ENCODE peak calls at places on chromosomes 4 and X, in eight cellular contexts. One of them, this sample, is unnamed.

GRCh38 chr4:4216668-4217067 is 10.1 kb downstream of the OTOP1 start:
- DNase-seq in ACHN: peak
- DNase-seq in GM18507: no peak
- DNase-seq in GM23338: peak
- DNase-seq in hepatic stellate cell: peak
- DNase-seq in left ventricle myocardium superior: no peak
- DNase-seq in T-helper 2 cell: no peak
- DNase-seq in T-helper 9 cell: no peak
- DNase-seq in this sample: no peak

GRCh38 chr4:165505991-165506779 is 127.4 kb downstream of the CPE start:
- DNase-seq in ACHN: no peak
- DNase-seq in GM18507: no peak
- DNase-seq in GM23338: no peak
- DNase-seq in hepatic stellate cell: no peak
- DNase-seq in left ventricle myocardium superior: no peak
- DNase-seq in T-helper 2 cell: no peak
- DNase-seq in T-helper 9 cell: no peak
- DNase-seq in this sample: no peak

GRCh38 chr4:3257125-3257690 is 8.2 kb downstream of the MSANTD1 start:
- DNase-seq in ACHN: no peak
- DNase-seq in GM18507: no peak
- DNase-seq in GM23338: no peak
- DNase-seq in hepatic stellate cell: no peak
- DNase-seq in left ventricle myocardium superior: no peak
- DNase-seq in T-helper 2 cell: no peak
- DNase-seq in T-helper 9 cell: no peak
- DNase-seq in this sample: no peak

GRCh38 chrX:10393899-10394298 is 226.5 kb downstream of the MID1 start:
- DNase-seq in ACHN: no peak
- DNase-seq in GM18507: no peak
- DNase-seq in GM23338: no peak
- DNase-seq in hepatic stellate cell: no peak
- DNase-seq in left ventricle myocardium superior: no peak
- DNase-seq in T-helper 2 cell: no peak
- DNase-seq in T-helper 9 cell: no peak
- DNase-seq in this sample: no peak

GRCh38 chrX:154082396-154083133 is 15.0 kb downstream of the MECP2 start:
- DNase-seq in ACHN: no peak
- DNase-seq in GM18507: no peak
- DNase-seq in GM23338: no peak
- DNase-seq in hepatic stellate cell: peak
- DNase-seq in left ventricle myocardium superior: no peak
- DNase-seq in T-helper 2 cell: no peak
- DNase-seq in T-helper 9 cell: no peak
- DNase-seq in this sample: no peak

GRCh38 chr4:151231915-151232595 is 44.9 kb upstream of the PRSS48 start:
- DNase-seq in ACHN: no peak
- DNase-seq in GM18507: no peak
- DNase-seq in GM23338: no peak
- DNase-seq in hepatic stellate cell: no peak
- DNase-seq in left ventricle myocardium superior: no peak
- DNase-seq in T-helper 2 cell: no peak
- DNase-seq in T-helper 9 cell: no peak
- DNase-seq in this sample: no peak

GRCh38 chrX:152897216-152898144 is at the start of gene ZNF185:
- DNase-seq in ACHN: peak
- DNase-seq in GM18507: no peak
- DNase-seq in GM23338: peak
- DNase-seq in hepatic stellate cell: no peak
- DNase-seq in left ventricle myocardium superior: peak
- DNase-seq in T-helper 2 cell: no peak
- DNase-seq in T-helper 9 cell: no peak
- DNase-seq in this sample: no peak

GRCh38 chr4:159674241-159674640 is 571.4 kb downstream of the RAPGEF2 start:
- DNase-seq in ACHN: no peak
- DNase-seq in GM18507: no peak
- DNase-seq in GM23338: no peak
- DNase-seq in hepatic stellate cell: no peak
- DNase-seq in left ventricle myocardium superior: no peak
- DNase-seq in T-helper 2 cell: no peak
- DNase-seq in T-helper 9 cell: no peak
- DNase-seq in this sample: no peak

GRCh38 chr4:109472343-109472761 is 38.7 kb downstream of the SEC24B start:
- DNase-seq in ACHN: peak
- DNase-seq in GM18507: no peak
- DNase-seq in GM23338: no peak
- DNase-seq in hepatic stellate cell: peak
- DNase-seq in left ventricle myocardium superior: no peak
- DNase-seq in T-helper 2 cell: no peak
- DNase-seq in T-helper 9 cell: no peak
- DNase-seq in this sample: no peak

GRCh38 chr4:183354213-183354612 is 32.0 kb upstream of the CLDN24 start:
- DNase-seq in ACHN: no peak
- DNase-seq in GM18507: no peak
- DNase-seq in GM23338: no peak
- DNase-seq in hepatic stellate cell: no peak
- DNase-seq in left ventricle myocardium superior: no peak
- DNase-seq in T-helper 2 cell: no peak
- DNase-seq in T-helper 9 cell: no peak
- DNase-seq in this sample: no peak

GRCh38 chr4:85489273-85489672 is 14.3 kb downstream of the ARHGAP24 start:
- DNase-seq in ACHN: no peak
- DNase-seq in GM18507: no peak
- DNase-seq in GM23338: peak
- DNase-seq in hepatic stellate cell: peak
- DNase-seq in left ventricle myocardium superior: peak
- DNase-seq in T-helper 2 cell: no peak
- DNase-seq in T-helper 9 cell: no peak
- DNase-seq in this sample: no peak

GRCh38 chr4:88737304-88738015 is 39.8 kb upstream of the NAP1L5 start:
- DNase-seq in ACHN: peak
- DNase-seq in GM18507: peak
- DNase-seq in GM23338: peak
- DNase-seq in hepatic stellate cell: no peak
- DNase-seq in left ventricle myocardium superior: no peak
- DNase-seq in T-helper 2 cell: no peak
- DNase-seq in T-helper 9 cell: no peak
- DNase-seq in this sample: no peak

GRCh38 chrX:119008122-119008744 is 33.8 kb downstream of the LONRF3 start:
- DNase-seq in ACHN: peak
- DNase-seq in GM18507: no peak
- DNase-seq in GM23338: peak
- DNase-seq in hepatic stellate cell: peak
- DNase-seq in left ventricle myocardium superior: peak
- DNase-seq in T-helper 2 cell: no peak
- DNase-seq in T-helper 9 cell: peak
- DNase-seq in this sample: no peak

GRCh38 chrX:40176256-40176978 is 78.7 kb upstream of the BCOR start:
- DNase-seq in ACHN: peak
- DNase-seq in GM18507: no peak
- DNase-seq in GM23338: peak
- DNase-seq in hepatic stellate cell: peak
- DNase-seq in left ventricle myocardium superior: peak
- DNase-seq in T-helper 2 cell: peak
- DNase-seq in T-helper 9 cell: peak
- DNase-seq in this sample: no peak

GRCh38 chr4:129355031-129355430 is 259.1 kb downstream of the C4orf33 start:
- DNase-seq in ACHN: no peak
- DNase-seq in GM18507: no peak
- DNase-seq in GM23338: no peak
- DNase-seq in hepatic stellate cell: no peak
- DNase-seq in left ventricle myocardium superior: no peak
- DNase-seq in T-helper 2 cell: no peak
- DNase-seq in T-helper 9 cell: no peak
- DNase-seq in this sample: no peak

GRCh38 chrX:40521868-40522450 is 58.8 kb upstream of the ATP6AP2 start:
- DNase-seq in ACHN: no peak
- DNase-seq in GM18507: no peak
- DNase-seq in GM23338: no peak
- DNase-seq in hepatic stellate cell: no peak
- DNase-seq in left ventricle myocardium superior: peak
- DNase-seq in T-helper 2 cell: no peak
- DNase-seq in T-helper 9 cell: no peak
- DNase-seq in this sample: no peak

GRCh38 chr4:30868257-30868656 is 148.1 kb downstream of the PCDH7 start:
- DNase-seq in ACHN: no peak
- DNase-seq in GM18507: no peak
- DNase-seq in GM23338: no peak
- DNase-seq in hepatic stellate cell: no peak
- DNase-seq in left ventricle myocardium superior: no peak
- DNase-seq in T-helper 2 cell: no peak
- DNase-seq in T-helper 9 cell: no peak
- DNase-seq in this sample: no peak

GRCh38 chr4:48222491-48222890 is 47.1 kb downstream of the TEC start:
- DNase-seq in ACHN: peak
- DNase-seq in GM18507: no peak
- DNase-seq in GM23338: no peak
- DNase-seq in hepatic stellate cell: no peak
- DNase-seq in left ventricle myocardium superior: no peak
- DNase-seq in T-helper 2 cell: no peak
- DNase-seq in T-helper 9 cell: no peak
- DNase-seq in this sample: no peak

GRCh38 chrX:52504551-52504950 is 8.9 kb downstream of the XAGE1A start:
- DNase-seq in ACHN: no peak
- DNase-seq in GM18507: no peak
- DNase-seq in GM23338: no peak
- DNase-seq in hepatic stellate cell: no peak
- DNase-seq in left ventricle myocardium superior: no peak
- DNase-seq in T-helper 2 cell: no peak
- DNase-seq in T-helper 9 cell: no peak
- DNase-seq in this sample: no peak

GRCh38 chr4:123603165-123603564 is 206.6 kb downstream of the SPRY1 start:
- DNase-seq in ACHN: peak
- DNase-seq in GM18507: no peak
- DNase-seq in GM23338: no peak
- DNase-seq in hepatic stellate cell: no peak
- DNase-seq in left ventricle myocardium superior: no peak
- DNase-seq in T-helper 2 cell: no peak
- DNase-seq in T-helper 9 cell: no peak
- DNase-seq in this sample: no peak

GRCh38 chr4:76696109-76696508 is 201.8 kb downstream of the SOWAHB start:
- DNase-seq in ACHN: no peak
- DNase-seq in GM18507: no peak
- DNase-seq in GM23338: peak
- DNase-seq in hepatic stellate cell: no peak
- DNase-seq in left ventricle myocardium superior: no peak
- DNase-seq in T-helper 2 cell: no peak
- DNase-seq in T-helper 9 cell: no peak
- DNase-seq in this sample: no peak

GRCh38 chr4:109631709-109632108 is 71.5 kb downstream of the CASP6 start:
- DNase-seq in ACHN: no peak
- DNase-seq in GM18507: no peak
- DNase-seq in GM23338: peak
- DNase-seq in hepatic stellate cell: no peak
- DNase-seq in left ventricle myocardium superior: no peak
- DNase-seq in T-helper 2 cell: no peak
- DNase-seq in T-helper 9 cell: no peak
- DNase-seq in this sample: no peak

GRCh38 chr4:128675083-128675482 is 134.4 kb upstream of the JADE1 start:
- DNase-seq in ACHN: no peak
- DNase-seq in GM18507: peak
- DNase-seq in GM23338: no peak
- DNase-seq in hepatic stellate cell: no peak
- DNase-seq in left ventricle myocardium superior: no peak
- DNase-seq in T-helper 2 cell: no peak
- DNase-seq in T-helper 9 cell: no peak
- DNase-seq in this sample: no peak

GRCh38 chr4:40327340-40327739 is 7.8 kb upstream of the CHRNA9 start:
- DNase-seq in ACHN: no peak
- DNase-seq in GM18507: no peak
- DNase-seq in GM23338: no peak
- DNase-seq in hepatic stellate cell: no peak
- DNase-seq in left ventricle myocardium superior: no peak
- DNase-seq in T-helper 2 cell: no peak
- DNase-seq in T-helper 9 cell: no peak
- DNase-seq in this sample: no peak

GRCh38 chr4:82785248-82786003 is 13.2 kb downstream of the SCD5 start:
- DNase-seq in ACHN: no peak
- DNase-seq in GM18507: no peak
- DNase-seq in GM23338: peak
- DNase-seq in hepatic stellate cell: no peak
- DNase-seq in left ventricle myocardium superior: no peak
- DNase-seq in T-helper 2 cell: no peak
- DNase-seq in T-helper 9 cell: no peak
- DNase-seq in this sample: no peak

GRCh38 chr4:112210777-112211176 is 20.8 kb upstream of the AP1AR start:
- DNase-seq in ACHN: no peak
- DNase-seq in GM18507: no peak
- DNase-seq in GM23338: no peak
- DNase-seq in hepatic stellate cell: no peak
- DNase-seq in left ventricle myocardium superior: no peak
- DNase-seq in T-helper 2 cell: no peak
- DNase-seq in T-helper 9 cell: no peak
- DNase-seq in this sample: no peak

GRCh38 chr4:173243321-173243720 is 74.7 kb downstream of the GALNT7 start:
- DNase-seq in ACHN: peak
- DNase-seq in GM18507: no peak
- DNase-seq in GM23338: no peak
- DNase-seq in hepatic stellate cell: peak
- DNase-seq in left ventricle myocardium superior: no peak
- DNase-seq in T-helper 2 cell: no peak
- DNase-seq in T-helper 9 cell: no peak
- DNase-seq in this sample: no peak

GRCh38 chr4:13483142-13484044 is 747 bp downstream of the RAB28 start:
- DNase-seq in ACHN: peak
- DNase-seq in GM18507: no peak
- DNase-seq in GM23338: peak
- DNase-seq in hepatic stellate cell: peak
- DNase-seq in left ventricle myocardium superior: no peak
- DNase-seq in T-helper 2 cell: no peak
- DNase-seq in T-helper 9 cell: peak
- DNase-seq in this sample: peak

GRCh38 chrX:132775230-132775823 is 183.1 kb downstream of the HS6ST2 start:
- DNase-seq in ACHN: no peak
- DNase-seq in GM18507: no peak
- DNase-seq in GM23338: no peak
- DNase-seq in hepatic stellate cell: no peak
- DNase-seq in left ventricle myocardium superior: no peak
- DNase-seq in T-helper 2 cell: no peak
- DNase-seq in T-helper 9 cell: no peak
- DNase-seq in this sample: no peak

GRCh38 chr4:150235795-150236385 is 157.6 kb downstream of the DCLK2 start:
- DNase-seq in ACHN: no peak
- DNase-seq in GM18507: no peak
- DNase-seq in GM23338: no peak
- DNase-seq in hepatic stellate cell: no peak
- DNase-seq in left ventricle myocardium superior: no peak
- DNase-seq in T-helper 2 cell: no peak
- DNase-seq in T-helper 9 cell: no peak
- DNase-seq in this sample: no peak

GRCh38 chr4:37717575-37717974 is 31.4 kb upstream of the RELL1 start:
- DNase-seq in ACHN: no peak
- DNase-seq in GM18507: no peak
- DNase-seq in GM23338: no peak
- DNase-seq in hepatic stellate cell: peak
- DNase-seq in left ventricle myocardium superior: no peak
- DNase-seq in T-helper 2 cell: no peak
- DNase-seq in T-helper 9 cell: no peak
- DNase-seq in this sample: no peak

GRCh38 chr4:66606215-66606614 is 935.9 kb upstream of the EPHA5 start:
- DNase-seq in ACHN: no peak
- DNase-seq in GM18507: no peak
- DNase-seq in GM23338: no peak
- DNase-seq in hepatic stellate cell: no peak
- DNase-seq in left ventricle myocardium superior: no peak
- DNase-seq in T-helper 2 cell: no peak
- DNase-seq in T-helper 9 cell: no peak
- DNase-seq in this sample: no peak

GRCh38 chr4:119087121-119087520 is 48.5 kb upstream of the MYOZ2 start:
- DNase-seq in ACHN: peak
- DNase-seq in GM18507: no peak
- DNase-seq in GM23338: no peak
- DNase-seq in hepatic stellate cell: no peak
- DNase-seq in left ventricle myocardium superior: no peak
- DNase-seq in T-helper 2 cell: no peak
- DNase-seq in T-helper 9 cell: no peak
- DNase-seq in this sample: no peak

GRCh38 chr4:54400188-54400587 is 171.1 kb downstream of the PDGFRA start:
- DNase-seq in ACHN: no peak
- DNase-seq in GM18507: no peak
- DNase-seq in GM23338: no peak
- DNase-seq in hepatic stellate cell: no peak
- DNase-seq in left ventricle myocardium superior: no peak
- DNase-seq in T-helper 2 cell: no peak
- DNase-seq in T-helper 9 cell: no peak
- DNase-seq in this sample: no peak

This sample was measured in thoracic aorta.